ENCODE peak calls at places on chromosomes 3 and 15, in four cellular contexts. O is non-pigmented ciliary epithelial cell, L is OCI-M1, E is AG10803. P is an unnamed sample.

GRCh38 chr3:7543294-7543693 is 682.4 kb downstream of the GRM7 start:
- DNase-seq in O (no peak), L (no peak), E (no peak), P (no peak)

GRCh38 chr15:71186267-71186666 is 71.0 kb downstream of the THSD4 start:
- DNase-seq in O (no peak), L (no peak), E (no peak), P (no peak)

GRCh38 chr3:126551839-126552687 is 6.7 kb downstream of the C3orf22 start:
- DNase-seq in O (no peak), L (no peak), E (no peak), P (peak; percentile 25)

GRCh38 chr3:131591394-131591990 is 88.7 kb upstream of the MRPL3 start:
- DNase-seq in O (peak; percentile 27), L (no peak), E (peak; percentile 57), P (no peak)

GRCh38 chr3:115986555-115987207 is 363.4 kb downstream of the GAP43 start:
- DNase-seq in O (no peak), L (peak; percentile 64), E (no peak), P (peak; percentile 75)

GRCh38 chr15:70096215-70096974 is 1.3 kb downstream of the TLE3 start:
- DNase-seq in O (no peak), L (peak; percentile 73), E (peak; percentile 24), P (peak; percentile 27)

GRCh38 chr15:48021336-48022086 is 99.3 kb upstream of the SLC24A5 start:
- DNase-seq in O (no peak), L (no peak), E (no peak), P (no peak)

GRCh38 chr3:167684389-167684993 is 30.7 kb upstream of the WDR49 start:
- DNase-seq in O (peak; percentile 19), L (peak; percentile 82), E (peak; percentile 55), P (peak; percentile 59)

GRCh38 chr3:31661286-31661685 is 128.6 kb downstream of the STT3B start:
- DNase-seq in O (no peak), L (no peak), E (no peak), P (no peak)

GRCh38 chr15:74616996-74617395 is 1.4 kb downstream of the CLK3 start:
- DNase-seq in O (no peak), L (peak; percentile 16), E (no peak), P (no peak)

GRCh38 chr15:85411992-85412538 is 31.7 kb downstream of the AKAP13 start:
- DNase-seq in O (no peak), L (peak; percentile 14), E (peak; percentile 39), P (no peak)

GRCh38 chr15:78072080-78072892 is 5.2 kb downstream of the TBC1D2B start:
- DNase-seq in O (peak; percentile 60), L (no peak), E (peak; percentile 99), P (peak; percentile 47)

GRCh38 chr3:140572334-140572733 is 105.5 kb upstream of the TRIM42 start:
- DNase-seq in O (no peak), L (no peak), E (no peak), P (no peak)

GRCh38 chr15:81155375-81156218 is 21.5 kb downstream of the CFAP161 start:
- DNase-seq in O (peak; percentile 35), L (peak; percentile 81), E (peak; percentile 83), P (peak; percentile 90)

GRCh38 chr3:74590620-74591262 is 23.7 kb downstream of the CNTN3 start:
- DNase-seq in O (no peak), L (no peak), E (no peak), P (no peak)

GRCh38 chr3:187828571-187829452 is 83.5 kb upstream of the BCL6 start:
- DNase-seq in O (no peak), L (no peak), E (no peak), P (no peak)

GRCh38 chr15:86743283-86743903 is 663.7 kb downstream of the AGBL1 start:
- DNase-seq in O (no peak), L (peak; percentile 40), E (no peak), P (peak; percentile 31)

GRCh38 chr3:177642482-177643163 is 445.3 kb upstream of the TBL1XR1 start:
- DNase-seq in O (no peak), L (no peak), E (no peak), P (no peak)

GRCh38 chr15:56868251-56868650 is 50.2 kb upstream of the TCF12 start:
- DNase-seq in O (no peak), L (no peak), E (no peak), P (no peak)

GRCh38 chr3:3080309-3080708 is 29.9 kb downstream of the IL5RA start:
- DNase-seq in O (no peak), L (no peak), E (no peak), P (no peak)

GRCh38 chr3:72892081-72892763 is 4.4 kb downstream of the GXYLT2 start:
- DNase-seq in O (peak; percentile 83), L (no peak), E (peak; percentile 95), P (no peak)

GRCh38 chr15:84748274-84749110 is at the start of gene ZNF592:
- DNase-seq in O (no peak), L (peak; percentile 81), E (peak; percentile 83), P (peak; percentile 63)

GRCh38 chr3:98246142-98246541 is 17.9 kb upstream of the OR5H6 start:
- DNase-seq in O (no peak), L (no peak), E (no peak), P (no peak)

GRCh38 chr3:14592390-14592789 is 52.2 kb upstream of the GRIP2 start:
- DNase-seq in O (no peak), L (no peak), E (no peak), P (no peak)

GRCh38 chr15:73727330-73728018 is 25.7 kb downstream of the INSYN1 start:
- DNase-seq in O (peak; percentile 57), L (no peak), E (peak; percentile 50), P (no peak)

GRCh38 chr3:182730675-182731042 is 62.6 kb upstream of the ATP11B start:
- DNase-seq in O (no peak), L (no peak), E (no peak), P (no peak)

GRCh38 chr3:188400494-188401243 is 246.7 kb downstream of the LPP start:
- DNase-seq in O (no peak), L (no peak), E (no peak), P (no peak)

GRCh38 chr15:43792761-43793493 is 807 bp downstream of the SERF2 start:
- DNase-seq in O (no peak), L (peak; percentile 42), E (peak; percentile 53), P (no peak)

GRCh38 chr3:62708642-62709041 is 166.6 kb downstream of the CADPS start:
- DNase-seq in O (no peak), L (no peak), E (no peak), P (no peak)

GRCh38 chr3:156818890-156819289 is 7.3 kb upstream of the LEKR1 start:
- DNase-seq in O (peak; percentile 73), L (no peak), E (peak; percentile 93), P (no peak)

P was measured in cerebellar cortex.